ENCODE peak calls at places on chromosomes 1 and 21, in four cellular contexts. One of them, this sample, is unnamed.

GRCh38 chr1:163796394-163796821 is 474.7 kb downstream of the NUF2 start:
- DNase-seq in tibial nerve: no peak
- DNase-seq in Caco-2: no peak
- DNase-seq in NCI-H1092: no peak
- DNase-seq in this sample: no peak

GRCh38 chr1:188479146-188479545 is 1650.4 kb downstream of the PLA2G4A start:
- DNase-seq in tibial nerve: no peak
- DNase-seq in NCI-H1092: no peak
- DNase-seq in Caco-2: no peak
- DNase-seq in this sample: no peak

GRCh38 chr1:24117722-24118409 is 5.9 kb upstream of the MYOM3 start:
- DNase-seq in tibial nerve: no peak
- DNase-seq in Caco-2: peak; percentile 67
- DNase-seq in NCI-H1092: no peak
- DNase-seq in this sample: no peak

GRCh38 chr1:27600500-27601175 is 3.3 kb downstream of the AHDC1 start:
- DNase-seq in tibial nerve: no peak
- DNase-seq in Caco-2: no peak
- DNase-seq in NCI-H1092: no peak
- DNase-seq in this sample: no peak

GRCh38 chr1:3524571-3525203 is 70.2 kb downstream of the ARHGEF16 start:
- DNase-seq in NCI-H1092: no peak
- DNase-seq in tibial nerve: no peak
- DNase-seq in Caco-2: no peak
- DNase-seq in this sample: no peak

GRCh38 chr1:80392529-80392928 is 1386.0 kb upstream of the ADGRL4 start:
- DNase-seq in tibial nerve: no peak
- DNase-seq in Caco-2: no peak
- DNase-seq in NCI-H1092: no peak
- DNase-seq in this sample: no peak

GRCh38 chr1:229196404-229197224 is 74.3 kb upstream of the RAB4A start:
- DNase-seq in Caco-2: no peak
- DNase-seq in NCI-H1092: no peak
- DNase-seq in tibial nerve: no peak
- DNase-seq in this sample: no peak

GRCh38 chr1:106278706-106279105 is 777.8 kb upstream of the PRMT6 start:
- DNase-seq in Caco-2: no peak
- DNase-seq in NCI-H1092: no peak
- DNase-seq in tibial nerve: no peak
- DNase-seq in this sample: no peak

GRCh38 chr1:223752721-223753515 is 40.6 kb downstream of the CAPN2 start:
- DNase-seq in Caco-2: no peak
- DNase-seq in NCI-H1092: no peak
- DNase-seq in tibial nerve: no peak
- DNase-seq in this sample: no peak

GRCh38 chr1:61332196-61332753 is 249.9 kb downstream of the NFIA start:
- DNase-seq in Caco-2: no peak
- DNase-seq in NCI-H1092: no peak
- DNase-seq in tibial nerve: no peak
- DNase-seq in this sample: peak; percentile 51

GRCh38 chr1:235902638-235903542 is 36.2 kb upstream of the LYST start:
- DNase-seq in Caco-2: no peak
- DNase-seq in NCI-H1092: no peak
- DNase-seq in tibial nerve: no peak
- DNase-seq in this sample: no peak

GRCh38 chr1:168112673-168113305 is 23.9 kb downstream of the GPR161 start:
- DNase-seq in NCI-H1092: no peak
- DNase-seq in tibial nerve: no peak
- DNase-seq in Caco-2: no peak
- DNase-seq in this sample: peak; percentile 58

GRCh38 chr1:181206513-181206912 is 118.0 kb downstream of the IER5 start:
- DNase-seq in Caco-2: no peak
- DNase-seq in tibial nerve: no peak
- DNase-seq in NCI-H1092: no peak
- DNase-seq in this sample: no peak

GRCh38 chr1:6322161-6322560 is 61.3 kb upstream of the GPR153 start:
- DNase-seq in NCI-H1092: no peak
- DNase-seq in Caco-2: no peak
- DNase-seq in tibial nerve: no peak
- DNase-seq in this sample: no peak

GRCh38 chr1:215156232-215156631 is 73.7 kb downstream of the KCNK2 start:
- DNase-seq in tibial nerve: no peak
- DNase-seq in NCI-H1092: no peak
- DNase-seq in Caco-2: no peak
- DNase-seq in this sample: no peak

GRCh38 chr21:17610862-17611261 is 1.8 kb downstream of the BTG3 start:
- DNase-seq in NCI-H1092: no peak
- DNase-seq in Caco-2: no peak
- DNase-seq in tibial nerve: no peak
- DNase-seq in this sample: no peak

GRCh38 chr1:203069028-203069804 is 16.6 kb downstream of the MYOG start:
- DNase-seq in NCI-H1092: peak; percentile 53
- DNase-seq in tibial nerve: no peak
- DNase-seq in Caco-2: no peak
- DNase-seq in this sample: no peak

GRCh38 chr21:33643658-33644311 is 1.5 kb downstream of the ITSN1 start:
- DNase-seq in NCI-H1092: no peak
- DNase-seq in tibial nerve: no peak
- DNase-seq in Caco-2: no peak
- DNase-seq in this sample: no peak

GRCh38 chr1:43541721-43542401 is 11.2 kb downstream of the PTPRF start:
- DNase-seq in tibial nerve: peak; percentile 33
- DNase-seq in NCI-H1092: peak; percentile 27
- DNase-seq in Caco-2: no peak
- DNase-seq in this sample: no peak

GRCh38 chr21:36976882-36977651 is 10.6 kb upstream of the HLCS start:
- DNase-seq in NCI-H1092: peak; percentile 53
- DNase-seq in Caco-2: peak; percentile 60
- DNase-seq in tibial nerve: peak; percentile 44
- DNase-seq in this sample: peak; percentile 80

GRCh38 chr1:51622455-51622913 is 5.6 kb downstream of the OSBPL9 start:
- DNase-seq in Caco-2: peak; percentile 70
- DNase-seq in NCI-H1092: peak; percentile 9
- DNase-seq in tibial nerve: peak; percentile 61
- DNase-seq in this sample: no peak

GRCh38 chr1:218317061-218317460 is 28.1 kb upstream of the TGFB2 start:
- DNase-seq in tibial nerve: no peak
- DNase-seq in NCI-H1092: no peak
- DNase-seq in Caco-2: no peak
- DNase-seq in this sample: no peak

GRCh38 chr1:235030919-235031596 is 97.6 kb downstream of the TOMM20 start:
- DNase-seq in tibial nerve: no peak
- DNase-seq in NCI-H1092: no peak
- DNase-seq in Caco-2: no peak
- DNase-seq in this sample: no peak

GRCh38 chr1:65001238-65001792 is 35.0 kb upstream of the JAK1 start:
- DNase-seq in Caco-2: no peak
- DNase-seq in NCI-H1092: no peak
- DNase-seq in tibial nerve: peak; percentile 50
- DNase-seq in this sample: peak; percentile 68

GRCh38 chr21:39176312-39176711 is 6.9 kb downstream of the PSMG1 start:
- DNase-seq in NCI-H1092: no peak
- DNase-seq in tibial nerve: no peak
- DNase-seq in Caco-2: no peak
- DNase-seq in this sample: no peak

GRCh38 chr21:38439957-38440356 is 58.3 kb downstream of the ERG start:
- DNase-seq in Caco-2: no peak
- DNase-seq in NCI-H1092: no peak
- DNase-seq in tibial nerve: no peak
- DNase-seq in this sample: no peak

GRCh38 chr1:229030642-229031390 is 240.1 kb upstream of the RAB4A start:
- DNase-seq in Caco-2: no peak
- DNase-seq in tibial nerve: no peak
- DNase-seq in NCI-H1092: no peak
- DNase-seq in this sample: no peak

GRCh38 chr1:195766709-195767108 is 841.5 kb downstream of the KCNT2 start:
- DNase-seq in tibial nerve: no peak
- DNase-seq in NCI-H1092: no peak
- DNase-seq in Caco-2: no peak
- DNase-seq in this sample: no peak

GRCh38 chr1:71667224-71667623 is 586.4 kb upstream of the ZRANB2 start:
- DNase-seq in NCI-H1092: peak; percentile 6
- DNase-seq in Caco-2: no peak
- DNase-seq in tibial nerve: peak; percentile 24
- DNase-seq in this sample: no peak

GRCh38 chr1:201356701-201357100 is 20.8 kb downstream of the TNNT2 start:
- DNase-seq in Caco-2: no peak
- DNase-seq in tibial nerve: no peak
- DNase-seq in NCI-H1092: no peak
- DNase-seq in this sample: no peak

GRCh38 chr1:172414331-172414730 is 6.2 kb upstream of the C1orf105 start:
- DNase-seq in NCI-H1092: no peak
- DNase-seq in Caco-2: no peak
- DNase-seq in tibial nerve: no peak
- DNase-seq in this sample: no peak

GRCh38 chr1:109739738-109740614 is 862 bp downstream of the GSTM3 start:
- DNase-seq in tibial nerve: peak; percentile 73
- DNase-seq in Caco-2: peak; percentile 58
- DNase-seq in NCI-H1092: peak; percentile 55
- DNase-seq in this sample: peak; percentile 67

GRCh38 chr1:165075725-165076370 is 280.7 kb downstream of the LMX1A start:
- DNase-seq in NCI-H1092: peak; percentile 57
- DNase-seq in Caco-2: peak; percentile 50
- DNase-seq in tibial nerve: no peak
- DNase-seq in this sample: no peak

GRCh38 chr1:3348196-3348865 is 106.1 kb upstream of the ARHGEF16 start:
- DNase-seq in NCI-H1092: no peak
- DNase-seq in Caco-2: no peak
- DNase-seq in tibial nerve: no peak
- DNase-seq in this sample: no peak